ENCODE peak calls at places on chromosomes 3 and 15, in seven cellular contexts. One of them, this sample, is unnamed. For H3K9me3 and H3K4me1, the result is how much of the 10 kb centered on the place peaks cover.

GRCh38 chr15:65211157-65211982 is at the start of gene CILP:
- DNase-seq in CD4-positive, alpha-beta memory T cell: no peak
- DNase-seq in ascending aorta: no peak
- DNase-seq in A549: no peak
- DNase-seq in spleen: no peak
- DNase-seq in suprapubic skin: peak
- DNase-seq in left ventricle myocardium inferior: peak
- DNase-seq in this sample: no peak

GRCh38 chr3:41137686-41138111 is 61.6 kb upstream of the CTNNB1 start:
- DNase-seq in CD4-positive, alpha-beta memory T cell: no peak
- DNase-seq in ascending aorta: no peak
- DNase-seq in A549: no peak
- DNase-seq in spleen: no peak
- DNase-seq in suprapubic skin: no peak
- DNase-seq in left ventricle myocardium inferior: no peak
- DNase-seq in this sample: no peak

GRCh38 chr3:192303235-192303634 is 424.1 kb downstream of the FGF12 start:
- DNase-seq in CD4-positive, alpha-beta memory T cell: no peak
- DNase-seq in ascending aorta: no peak
- DNase-seq in A549: no peak
- DNase-seq in spleen: no peak
- DNase-seq in suprapubic skin: no peak
- DNase-seq in left ventricle myocardium inferior: no peak
- DNase-seq in this sample: no peak

GRCh38 chr15:26690778-26691177 is 82.1 kb downstream of the GABRB3 start:
- DNase-seq in CD4-positive, alpha-beta memory T cell: no peak
- DNase-seq in ascending aorta: no peak
- DNase-seq in A549: no peak
- DNase-seq in spleen: no peak
- DNase-seq in suprapubic skin: no peak
- DNase-seq in left ventricle myocardium inferior: no peak
- DNase-seq in this sample: no peak

GRCh38 chr3:45929042-45929679 is 14.1 kb upstream of the CXCR6 start:
- DNase-seq in CD4-positive, alpha-beta memory T cell: peak
- DNase-seq in ascending aorta: no peak
- DNase-seq in A549: peak
- DNase-seq in spleen: peak
- DNase-seq in suprapubic skin: no peak
- DNase-seq in left ventricle myocardium inferior: no peak
- DNase-seq in this sample: no peak

GRCh38 chr3:78707094-78707493 is 1060.7 kb downstream of the ROBO1 start:
- DNase-seq in CD4-positive, alpha-beta memory T cell: no peak
- DNase-seq in ascending aorta: no peak
- DNase-seq in A549: no peak
- DNase-seq in spleen: no peak
- DNase-seq in suprapubic skin: no peak
- DNase-seq in left ventricle myocardium inferior: no peak
- DNase-seq in this sample: no peak

GRCh38 chr3:110436209-110436608 is 635.4 kb upstream of the NECTIN3 start:
- DNase-seq in CD4-positive, alpha-beta memory T cell: no peak
- DNase-seq in ascending aorta: no peak
- DNase-seq in A549: no peak
- DNase-seq in spleen: no peak
- DNase-seq in suprapubic skin: no peak
- DNase-seq in left ventricle myocardium inferior: no peak
- DNase-seq in this sample: no peak

GRCh38 chr3:43346990-43347749 is 60.8 kb downstream of the SNRK start:
- DNase-seq in CD4-positive, alpha-beta memory T cell: peak
- DNase-seq in ascending aorta: no peak
- DNase-seq in A549: no peak
- DNase-seq in spleen: no peak
- DNase-seq in suprapubic skin: no peak
- DNase-seq in left ventricle myocardium inferior: no peak
- DNase-seq in this sample: no peak

GRCh38 chr3:47605646-47606045 is 27.0 kb upstream of the CSPG5 start:
- DNase-seq in CD4-positive, alpha-beta memory T cell: no peak
- DNase-seq in ascending aorta: no peak
- DNase-seq in A549: no peak
- DNase-seq in spleen: no peak
- DNase-seq in suprapubic skin: no peak
- DNase-seq in left ventricle myocardium inferior: no peak
- DNase-seq in this sample: no peak

GRCh38 chr15:80436511-80437307 is 32.5 kb downstream of the ARNT2 start:
- DNase-seq in CD4-positive, alpha-beta memory T cell: no peak
- DNase-seq in ascending aorta: no peak
- DNase-seq in A549: peak
- DNase-seq in spleen: peak
- DNase-seq in suprapubic skin: no peak
- DNase-seq in left ventricle myocardium inferior: no peak
- DNase-seq in this sample: no peak

GRCh38 chr15:94792166-94792565 is 560.8 kb downstream of the MCTP2 start:
- DNase-seq in CD4-positive, alpha-beta memory T cell: no peak
- DNase-seq in ascending aorta: no peak
- DNase-seq in A549: no peak
- DNase-seq in spleen: no peak
- DNase-seq in suprapubic skin: no peak
- DNase-seq in left ventricle myocardium inferior: no peak
- DNase-seq in this sample: no peak

GRCh38 chr15:32706704-32707103 is 11.1 kb upstream of the GREM1 start:
- DNase-seq in CD4-positive, alpha-beta memory T cell: no peak
- DNase-seq in ascending aorta: no peak
- DNase-seq in A549: no peak
- DNase-seq in spleen: no peak
- DNase-seq in suprapubic skin: no peak
- DNase-seq in left ventricle myocardium inferior: no peak
- DNase-seq in this sample: no peak

GRCh38 chr15:100112061-100112420 is 229.7 kb downstream of the ADAMTS17 start:
- DNase-seq in CD4-positive, alpha-beta memory T cell: no peak
- DNase-seq in ascending aorta: no peak
- DNase-seq in A549: no peak
- DNase-seq in spleen: peak
- DNase-seq in suprapubic skin: no peak
- DNase-seq in left ventricle myocardium inferior: no peak
- DNase-seq in this sample: no peak

GRCh38 chr3:27271890-27272289 is 97.3 kb downstream of the NEK10 start:
- DNase-seq in CD4-positive, alpha-beta memory T cell: no peak
- DNase-seq in ascending aorta: no peak
- DNase-seq in A549: no peak
- DNase-seq in spleen: no peak
- DNase-seq in suprapubic skin: no peak
- DNase-seq in left ventricle myocardium inferior: no peak
- DNase-seq in this sample: no peak

GRCh38 chr15:44715142-44715796 is 4.0 kb downstream of the B2M start:
- DNase-seq in CD4-positive, alpha-beta memory T cell: no peak
- DNase-seq in ascending aorta: no peak
- DNase-seq in A549: no peak
- DNase-seq in spleen: no peak
- DNase-seq in suprapubic skin: no peak
- DNase-seq in left ventricle myocardium inferior: no peak
- DNase-seq in this sample: no peak

GRCh38 chr3:184361532-184361931 is at the start of the genes CLCN2 and POLR2H:
- DNase-seq in CD4-positive, alpha-beta memory T cell: no peak
- DNase-seq in ascending aorta: no peak
- DNase-seq in A549: no peak
- DNase-seq in spleen: no peak
- DNase-seq in suprapubic skin: no peak
- DNase-seq in left ventricle myocardium inferior: peak
- DNase-seq in this sample: no peak

GRCh38 chr15:81948751-81949150 is 97.1 kb downstream of the MEX3B start:
- DNase-seq in CD4-positive, alpha-beta memory T cell: no peak
- DNase-seq in ascending aorta: no peak
- DNase-seq in A549: no peak
- DNase-seq in spleen: no peak
- DNase-seq in suprapubic skin: no peak
- DNase-seq in left ventricle myocardium inferior: no peak
- DNase-seq in this sample: no peak

GRCh38 chr3:133837487-133838295 is 32.1 kb downstream of the SRPRB start:
- DNase-seq in CD4-positive, alpha-beta memory T cell: no peak
- DNase-seq in ascending aorta: peak
- DNase-seq in A549: no peak
- DNase-seq in spleen: no peak
- DNase-seq in suprapubic skin: peak
- DNase-seq in left ventricle myocardium inferior: no peak
- DNase-seq in this sample: no peak

GRCh38 chr3:138817685-138818084 is 17.0 kb downstream of the PIK3CB start:
- DNase-seq in CD4-positive, alpha-beta memory T cell: no peak
- DNase-seq in ascending aorta: no peak
- DNase-seq in A549: no peak
- DNase-seq in spleen: no peak
- DNase-seq in suprapubic skin: no peak
- DNase-seq in left ventricle myocardium inferior: no peak
- DNase-seq in this sample: no peak

GRCh38 chr3:160601288-160601687 is 35.9 kb upstream of the KPNA4 start:
- DNase-seq in CD4-positive, alpha-beta memory T cell: no peak
- DNase-seq in ascending aorta: no peak
- DNase-seq in A549: no peak
- DNase-seq in spleen: no peak
- DNase-seq in suprapubic skin: no peak
- DNase-seq in left ventricle myocardium inferior: no peak
- DNase-seq in this sample: no peak

GRCh38 chr3:184659797-184660301 is 52.0 kb downstream of the MAGEF1 start:
- DNase-seq in CD4-positive, alpha-beta memory T cell: no peak
- DNase-seq in ascending aorta: no peak
- DNase-seq in A549: no peak
- DNase-seq in spleen: no peak
- DNase-seq in suprapubic skin: no peak
- DNase-seq in left ventricle myocardium inferior: no peak
- DNase-seq in this sample: no peak

GRCh38 chr3:32848215-32848614 is 30.4 kb downstream of the TRIM71 start:
- DNase-seq in CD4-positive, alpha-beta memory T cell: no peak
- DNase-seq in ascending aorta: no peak
- DNase-seq in A549: no peak
- DNase-seq in spleen: no peak
- DNase-seq in suprapubic skin: no peak
- DNase-seq in left ventricle myocardium inferior: no peak
- DNase-seq in this sample: no peak

GRCh38 chr3:197555281-197556261 is at the start of gene BDH1:
- DNase-seq in CD4-positive, alpha-beta memory T cell: peak
- DNase-seq in ascending aorta: no peak
- DNase-seq in A549: no peak
- DNase-seq in spleen: peak
- DNase-seq in suprapubic skin: no peak
- DNase-seq in left ventricle myocardium inferior: no peak
- DNase-seq in this sample: no peak

GRCh38 chr3:60707452-60708020 is 543.7 kb downstream of the FHIT start:
- DNase-seq in CD4-positive, alpha-beta memory T cell: no peak
- DNase-seq in ascending aorta: no peak
- DNase-seq in A549: no peak
- DNase-seq in spleen: no peak
- DNase-seq in suprapubic skin: no peak
- DNase-seq in left ventricle myocardium inferior: no peak
- DNase-seq in this sample: no peak

GRCh38 chr3:9316881-9317341 is 45.9 kb upstream of the THUMPD3 start:
- DNase-seq in CD4-positive, alpha-beta memory T cell: no peak
- DNase-seq in ascending aorta: no peak
- DNase-seq in A549: no peak
- DNase-seq in spleen: no peak
- DNase-seq in suprapubic skin: no peak
- DNase-seq in left ventricle myocardium inferior: no peak
- DNase-seq in this sample: no peak

GRCh38 chr15:79009388-79009787 is 64.5 kb upstream of the CTSH start:
- DNase-seq in CD4-positive, alpha-beta memory T cell: no peak
- DNase-seq in ascending aorta: no peak
- DNase-seq in A549: no peak
- DNase-seq in spleen: peak
- DNase-seq in suprapubic skin: no peak
- DNase-seq in left ventricle myocardium inferior: no peak
- DNase-seq in this sample: no peak

DNA sequence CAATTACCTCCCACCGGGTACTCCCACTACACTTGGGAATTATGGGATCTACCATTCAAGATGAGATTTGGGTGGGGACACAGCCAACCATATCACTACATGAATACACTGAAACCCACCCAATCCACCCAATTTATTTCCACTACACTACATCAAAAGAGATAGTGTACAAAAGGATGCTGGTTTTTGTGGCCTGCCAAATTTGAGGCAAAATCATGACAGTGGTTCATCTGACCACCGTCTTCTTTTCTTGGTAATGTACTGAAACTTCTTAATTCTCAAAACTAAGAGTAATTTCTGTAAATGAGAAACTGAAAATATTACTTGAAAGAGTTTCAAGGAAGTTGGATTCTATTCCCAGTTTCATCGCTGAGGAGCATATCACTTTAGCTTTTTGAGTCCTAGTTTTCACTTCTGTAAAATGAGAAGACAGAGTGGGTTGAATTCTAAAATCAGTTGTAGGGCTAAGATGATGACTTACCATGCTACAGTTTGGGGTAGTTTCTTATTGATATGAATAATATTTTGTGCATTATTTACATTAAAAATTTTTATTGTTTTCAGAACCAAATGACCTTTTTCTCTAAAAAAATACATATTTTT is 360.4 kb upstream of the CNTN6 start:
- DNase-seq in CD4-positive, alpha-beta memory T cell: no peak
- DNase-seq in ascending aorta: no peak
- DNase-seq in A549: no peak
- DNase-seq in spleen: no peak
- DNase-seq in suprapubic skin: no peak
- DNase-seq in left ventricle myocardium inferior: no peak
- DNase-seq in this sample: no peak
- H3K9me3 ChIP-seq in CD4-positive, alpha-beta memory T cell: under half
- H3K9me3 ChIP-seq in ascending aorta: under half
- H3K9me3 ChIP-seq in A549: under half
- H3K9me3 ChIP-seq in spleen: under half
- H3K9me3 ChIP-seq in suprapubic skin: under half
- H3K9me3 ChIP-seq in left ventricle myocardium inferior: under half
- H3K9me3 ChIP-seq in this sample: under half

GRCh38 chr3:66425032-66425431 is 75.8 kb downstream of the LRIG1 start:
- DNase-seq in CD4-positive, alpha-beta memory T cell: no peak
- DNase-seq in ascending aorta: no peak
- DNase-seq in A549: no peak
- DNase-seq in spleen: no peak
- DNase-seq in suprapubic skin: no peak
- DNase-seq in left ventricle myocardium inferior: peak
- DNase-seq in this sample: no peak
- H3K4me1 ChIP-seq in CD4-positive, alpha-beta memory T cell: under half
- H3K4me1 ChIP-seq in ascending aorta: under half
- H3K4me1 ChIP-seq in A549: under half
- H3K4me1 ChIP-seq in spleen: under half
- H3K4me1 ChIP-seq in suprapubic skin: under half
- H3K4me1 ChIP-seq in left ventricle myocardium inferior: half or more
- H3K4me1 ChIP-seq in this sample: half or more

GRCh38 chr15:23567921-23568320 is 2.4 kb downstream of the MKRN3 start:
- DNase-seq in CD4-positive, alpha-beta memory T cell: no peak
- DNase-seq in ascending aorta: no peak
- DNase-seq in A549: no peak
- DNase-seq in spleen: no peak
- DNase-seq in suprapubic skin: no peak
- DNase-seq in left ventricle myocardium inferior: no peak
- DNase-seq in this sample: no peak
- H3K9me3 ChIP-seq in CD4-positive, alpha-beta memory T cell: under half
- H3K9me3 ChIP-seq in ascending aorta: under half
- H3K9me3 ChIP-seq in A549: under half
- H3K9me3 ChIP-seq in spleen: under half
- H3K9me3 ChIP-seq in suprapubic skin: under half
- H3K9me3 ChIP-seq in left ventricle myocardium inferior: under half
- H3K9me3 ChIP-seq in this sample: under half

GRCh38 chr3:57681691-57682090 is 11.2 kb downstream of the DENND6A start:
- DNase-seq in CD4-positive, alpha-beta memory T cell: peak
- DNase-seq in ascending aorta: no peak
- DNase-seq in A549: no peak
- DNase-seq in spleen: no peak
- DNase-seq in suprapubic skin: no peak
- DNase-seq in left ventricle myocardium inferior: no peak
- DNase-seq in this sample: no peak
- H3K4me1 ChIP-seq in CD4-positive, alpha-beta memory T cell: half or more
- H3K4me1 ChIP-seq in ascending aorta: under half
- H3K4me1 ChIP-seq in A549: under half
- H3K4me1 ChIP-seq in spleen: under half
- H3K4me1 ChIP-seq in suprapubic skin: under half
- H3K4me1 ChIP-seq in left ventricle myocardium inferior: half or more
- H3K4me1 ChIP-seq in this sample: half or more

GRCh38 chr15:25106209-25106608 is 151.4 kb downstream of the SNRPN start:
- DNase-seq in CD4-positive, alpha-beta memory T cell: no peak
- DNase-seq in ascending aorta: no peak
- DNase-seq in A549: no peak
- DNase-seq in spleen: no peak
- DNase-seq in suprapubic skin: no peak
- DNase-seq in left ventricle myocardium inferior: no peak
- DNase-seq in this sample: no peak
- H3K9me3 ChIP-seq in CD4-positive, alpha-beta memory T cell: under half
- H3K9me3 ChIP-seq in ascending aorta: under half
- H3K9me3 ChIP-seq in A549: under half
- H3K9me3 ChIP-seq in spleen: half or more
- H3K9me3 ChIP-seq in suprapubic skin: under half
- H3K9me3 ChIP-seq in left ventricle myocardium inferior: half or more
- H3K9me3 ChIP-seq in this sample: half or more